ENCODE peak calls at places on chromosomes 2 and 18, in seven cellular contexts. One of them, this sample, is unnamed.

GRCh38 chr2:202034249-202035088 is 814 bp downstream of the FZD7 start:
- DNase-seq in AG09309: no peak
- DNase-seq in astrocyte of the spinal cord: peak
- DNase-seq in fibroblast of lung: peak
- DNase-seq in CD8-positive, alpha-beta T cell: no peak
- DNase-seq in tibial nerve: no peak
- DNase-seq in astrocyte: peak
- DNase-seq in this sample: peak

GRCh38 chr18:58490238-58490637 is 138.7 kb downstream of the ALPK2 start:
- DNase-seq in AG09309: no peak
- DNase-seq in astrocyte of the spinal cord: no peak
- DNase-seq in fibroblast of lung: no peak
- DNase-seq in CD8-positive, alpha-beta T cell: no peak
- DNase-seq in tibial nerve: no peak
- DNase-seq in astrocyte: no peak
- DNase-seq in this sample: no peak

GRCh38 chr18:51211552-51211951 is 14.1 kb upstream of the MEX3C start:
- DNase-seq in AG09309: peak
- DNase-seq in astrocyte of the spinal cord: peak
- DNase-seq in fibroblast of lung: peak
- DNase-seq in CD8-positive, alpha-beta T cell: peak
- DNase-seq in tibial nerve: peak
- DNase-seq in astrocyte: peak
- DNase-seq in this sample: peak

GRCh38 chr2:120522151-120522751 is 176.3 kb downstream of the INHBB start:
- DNase-seq in AG09309: no peak
- DNase-seq in astrocyte of the spinal cord: no peak
- DNase-seq in fibroblast of lung: peak
- DNase-seq in CD8-positive, alpha-beta T cell: no peak
- DNase-seq in tibial nerve: no peak
- DNase-seq in astrocyte: no peak
- DNase-seq in this sample: peak

GRCh38 chr18:13487237-13487636 is 239.1 kb downstream of the FAM210A start:
- DNase-seq in AG09309: no peak
- DNase-seq in astrocyte of the spinal cord: no peak
- DNase-seq in fibroblast of lung: no peak
- DNase-seq in CD8-positive, alpha-beta T cell: no peak
- DNase-seq in tibial nerve: no peak
- DNase-seq in astrocyte: no peak
- DNase-seq in this sample: no peak

GRCh38 chr2:216596986-216597509 is 36.2 kb upstream of the IGFBP2 start:
- DNase-seq in AG09309: peak
- DNase-seq in astrocyte of the spinal cord: no peak
- DNase-seq in fibroblast of lung: no peak
- DNase-seq in CD8-positive, alpha-beta T cell: no peak
- DNase-seq in tibial nerve: no peak
- DNase-seq in astrocyte: peak
- DNase-seq in this sample: no peak

GRCh38 chr18:11785444-11786055 is 65.7 kb upstream of the CHMP1B start:
- DNase-seq in AG09309: no peak
- DNase-seq in astrocyte of the spinal cord: no peak
- DNase-seq in fibroblast of lung: no peak
- DNase-seq in CD8-positive, alpha-beta T cell: no peak
- DNase-seq in tibial nerve: no peak
- DNase-seq in astrocyte: no peak
- DNase-seq in this sample: no peak

GRCh38 chr2:240212425-240213225 is 72.2 kb upstream of the OTOS start:
- DNase-seq in AG09309: no peak
- DNase-seq in astrocyte of the spinal cord: no peak
- DNase-seq in fibroblast of lung: no peak
- DNase-seq in CD8-positive, alpha-beta T cell: no peak
- DNase-seq in tibial nerve: no peak
- DNase-seq in astrocyte: no peak
- DNase-seq in this sample: no peak

GRCh38 chr2:180572346-180572745 is 408.1 kb upstream of the UBE2E3 start:
- DNase-seq in AG09309: no peak
- DNase-seq in astrocyte of the spinal cord: no peak
- DNase-seq in fibroblast of lung: peak
- DNase-seq in CD8-positive, alpha-beta T cell: no peak
- DNase-seq in tibial nerve: no peak
- DNase-seq in astrocyte: no peak
- DNase-seq in this sample: peak

GRCh38 chr2:67479256-67479655 is 82.1 kb downstream of the ETAA1 start:
- DNase-seq in AG09309: no peak
- DNase-seq in astrocyte of the spinal cord: no peak
- DNase-seq in fibroblast of lung: no peak
- DNase-seq in CD8-positive, alpha-beta T cell: no peak
- DNase-seq in tibial nerve: no peak
- DNase-seq in astrocyte: no peak
- DNase-seq in this sample: no peak

GRCh38 chr18:37913051-37913450 is 347.5 kb upstream of the CELF4 start:
- DNase-seq in AG09309: no peak
- DNase-seq in astrocyte of the spinal cord: no peak
- DNase-seq in fibroblast of lung: no peak
- DNase-seq in CD8-positive, alpha-beta T cell: no peak
- DNase-seq in tibial nerve: no peak
- DNase-seq in astrocyte: no peak
- DNase-seq in this sample: no peak

GRCh38 chr18:35376393-35376741 is 770 bp downstream of the ZNF396 start:
- DNase-seq in AG09309: no peak
- DNase-seq in astrocyte of the spinal cord: no peak
- DNase-seq in fibroblast of lung: no peak
- DNase-seq in CD8-positive, alpha-beta T cell: no peak
- DNase-seq in tibial nerve: no peak
- DNase-seq in astrocyte: no peak
- DNase-seq in this sample: no peak

GRCh38 chr2:114699423-114699944 is 257.0 kb downstream of the DPP10 start:
- DNase-seq in AG09309: no peak
- DNase-seq in astrocyte of the spinal cord: no peak
- DNase-seq in fibroblast of lung: no peak
- DNase-seq in CD8-positive, alpha-beta T cell: no peak
- DNase-seq in tibial nerve: no peak
- DNase-seq in astrocyte: no peak
- DNase-seq in this sample: no peak

DNA sequence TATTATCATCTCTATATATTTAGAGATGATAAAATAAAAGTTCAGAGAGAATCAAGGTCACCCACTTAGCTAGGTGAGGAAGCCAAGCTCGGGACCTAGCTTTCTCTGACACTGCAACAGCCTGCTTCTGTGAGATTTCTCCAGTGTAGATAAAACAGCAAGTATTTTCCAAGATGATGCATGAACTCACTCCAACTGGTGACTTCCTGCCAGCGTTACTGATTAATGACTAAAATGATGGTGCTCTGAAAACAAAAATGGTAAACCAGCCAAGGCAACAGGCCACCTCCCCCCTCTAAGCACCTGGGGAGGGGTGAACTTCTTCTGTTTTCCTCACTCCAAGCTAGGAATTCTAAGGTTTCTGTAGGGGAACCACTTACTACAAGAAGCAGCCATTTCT is 510.2 kb upstream of the ID2 start:
- DNase-seq in AG09309: no peak
- DNase-seq in astrocyte of the spinal cord: peak
- DNase-seq in fibroblast of lung: no peak
- DNase-seq in CD8-positive, alpha-beta T cell: no peak
- DNase-seq in tibial nerve: no peak
- DNase-seq in astrocyte: peak
- DNase-seq in this sample: peak
- H3K4me3 ChIP-seq in AG09309: no peak
- H3K4me3 ChIP-seq in astrocyte of the spinal cord: no peak
- H3K4me3 ChIP-seq in fibroblast of lung: no peak
- H3K4me3 ChIP-seq in CD8-positive, alpha-beta T cell: no peak
- H3K4me3 ChIP-seq in tibial nerve: no peak
- H3K4me3 ChIP-seq in astrocyte: no peak
- H3K4me3 ChIP-seq in this sample: no peak

GRCh38 chr2:86675611-86676015 is 44.5 kb upstream of the RMND5A start:
- DNase-seq in AG09309: no peak
- DNase-seq in astrocyte of the spinal cord: no peak
- DNase-seq in fibroblast of lung: no peak
- DNase-seq in CD8-positive, alpha-beta T cell: no peak
- DNase-seq in tibial nerve: no peak
- DNase-seq in astrocyte: no peak
- DNase-seq in this sample: no peak
- TF ChIP-seq CTCF in AG09309: no peak
- TF ChIP-seq CTCF in astrocyte of the spinal cord: no peak
- TF ChIP-seq CTCF in fibroblast of lung: no peak
- TF ChIP-seq CTCF in CD8-positive, alpha-beta T cell: no peak
- TF ChIP-seq CTCF in tibial nerve: no peak
- TF ChIP-seq CTCF in astrocyte: no peak
- TF ChIP-seq CTCF in this sample: no peak

DNA sequence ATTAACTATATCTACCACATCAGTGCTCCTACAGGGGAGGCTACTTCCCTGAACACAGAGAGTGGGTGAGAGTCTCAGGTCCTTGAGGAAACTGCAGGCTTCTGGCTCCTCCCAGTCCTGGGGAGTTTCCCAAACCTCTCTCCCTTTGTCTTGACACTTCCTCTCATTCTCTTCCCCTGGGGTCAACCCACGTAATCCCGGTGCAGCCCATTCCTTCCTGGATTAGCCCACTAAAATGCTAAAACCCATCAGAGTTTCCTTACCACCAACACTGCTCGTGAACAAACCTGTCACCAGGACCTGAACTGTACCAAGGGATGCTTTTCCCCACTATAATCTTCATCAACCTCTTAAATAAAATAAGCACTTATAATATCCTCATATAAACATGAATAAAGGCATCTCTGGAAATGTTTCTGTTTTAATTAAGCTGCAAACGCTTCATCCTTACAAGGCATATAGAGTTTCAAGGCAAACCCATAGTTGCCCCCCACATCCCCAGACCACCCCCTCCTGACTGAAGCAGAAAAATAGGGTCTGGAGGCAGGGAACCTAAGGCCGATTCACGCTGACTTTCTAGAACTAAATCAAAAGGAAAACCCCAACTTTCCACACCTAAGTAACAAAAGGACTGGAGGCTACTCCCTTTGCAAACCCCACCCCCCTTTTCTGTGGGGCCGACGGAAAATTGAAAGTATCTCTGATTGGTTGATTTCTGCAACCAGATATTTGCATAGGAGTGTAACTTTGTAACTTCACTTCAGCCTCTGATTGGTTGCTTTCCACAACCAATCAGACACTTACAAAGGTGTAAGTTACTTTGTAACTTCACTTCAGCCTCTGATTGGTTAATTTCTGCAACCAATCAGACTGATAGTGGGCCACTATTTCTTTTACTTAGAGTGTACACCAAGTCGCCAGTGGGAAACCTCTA is 19.0 kb downstream of the TMSB10 start:
- DNase-seq in AG09309: no peak
- DNase-seq in astrocyte of the spinal cord: peak
- DNase-seq in fibroblast of lung: no peak
- DNase-seq in CD8-positive, alpha-beta T cell: peak
- DNase-seq in tibial nerve: no peak
- DNase-seq in astrocyte: peak
- DNase-seq in this sample: peak
- H3K4me3 ChIP-seq in AG09309: no peak
- H3K4me3 ChIP-seq in astrocyte of the spinal cord: no peak
- H3K4me3 ChIP-seq in fibroblast of lung: no peak
- H3K4me3 ChIP-seq in CD8-positive, alpha-beta T cell: no peak
- H3K4me3 ChIP-seq in tibial nerve: no peak
- H3K4me3 ChIP-seq in astrocyte: no peak
- H3K4me3 ChIP-seq in this sample: peak

DNA sequence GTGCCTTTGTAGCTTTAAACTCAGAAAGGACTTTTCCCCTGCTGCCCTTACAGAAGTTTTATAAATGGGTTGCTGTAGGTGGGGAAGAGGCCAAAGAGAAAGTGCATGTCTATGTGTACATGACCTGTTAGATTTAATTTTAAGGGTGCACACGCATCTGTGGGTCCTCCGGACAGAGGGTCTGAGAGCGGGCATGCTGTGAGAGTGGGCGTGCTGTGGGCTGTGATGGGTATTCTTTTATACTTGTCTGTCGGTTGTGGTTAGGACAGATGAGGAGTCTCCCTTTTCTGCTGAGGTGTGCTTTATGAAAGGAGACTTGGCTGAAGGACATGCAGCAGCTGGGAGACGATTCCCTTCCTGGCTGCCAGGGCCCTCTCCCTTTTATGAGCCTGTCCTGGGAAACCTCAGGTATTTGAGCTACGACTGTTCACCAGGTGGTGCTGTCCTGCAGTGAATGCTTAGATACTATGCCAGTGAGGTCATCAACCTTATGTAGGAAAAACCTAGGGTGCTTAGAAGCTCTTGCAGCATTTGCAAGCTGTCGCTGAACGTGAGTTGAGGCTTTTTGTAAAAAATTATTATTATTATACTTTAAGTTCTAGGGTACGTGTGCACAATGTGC is 67.5 kb downstream of the TANC1 start:
- DNase-seq in AG09309: no peak
- DNase-seq in astrocyte of the spinal cord: peak
- DNase-seq in fibroblast of lung: peak
- DNase-seq in CD8-positive, alpha-beta T cell: no peak
- DNase-seq in tibial nerve: no peak
- DNase-seq in astrocyte: peak
- DNase-seq in this sample: peak
- TF ChIP-seq CTCF in AG09309: peak
- TF ChIP-seq CTCF in astrocyte of the spinal cord: peak
- TF ChIP-seq CTCF in fibroblast of lung: peak
- TF ChIP-seq CTCF in CD8-positive, alpha-beta T cell: no peak
- TF ChIP-seq CTCF in tibial nerve: peak
- TF ChIP-seq CTCF in astrocyte: no peak
- TF ChIP-seq CTCF in this sample: peak

GRCh38 chr2:11669454-11670291 is at the start of gene NTSR2:
- DNase-seq in AG09309: no peak
- DNase-seq in astrocyte of the spinal cord: peak
- DNase-seq in fibroblast of lung: peak
- DNase-seq in CD8-positive, alpha-beta T cell: no peak
- DNase-seq in tibial nerve: no peak
- DNase-seq in astrocyte: peak
- DNase-seq in this sample: peak
- H3K4me3 ChIP-seq in AG09309: no peak
- H3K4me3 ChIP-seq in astrocyte of the spinal cord: no peak
- H3K4me3 ChIP-seq in fibroblast of lung: no peak
- H3K4me3 ChIP-seq in CD8-positive, alpha-beta T cell: no peak
- H3K4me3 ChIP-seq in tibial nerve: no peak
- H3K4me3 ChIP-seq in astrocyte: no peak
- H3K4me3 ChIP-seq in this sample: no peak

DNA sequence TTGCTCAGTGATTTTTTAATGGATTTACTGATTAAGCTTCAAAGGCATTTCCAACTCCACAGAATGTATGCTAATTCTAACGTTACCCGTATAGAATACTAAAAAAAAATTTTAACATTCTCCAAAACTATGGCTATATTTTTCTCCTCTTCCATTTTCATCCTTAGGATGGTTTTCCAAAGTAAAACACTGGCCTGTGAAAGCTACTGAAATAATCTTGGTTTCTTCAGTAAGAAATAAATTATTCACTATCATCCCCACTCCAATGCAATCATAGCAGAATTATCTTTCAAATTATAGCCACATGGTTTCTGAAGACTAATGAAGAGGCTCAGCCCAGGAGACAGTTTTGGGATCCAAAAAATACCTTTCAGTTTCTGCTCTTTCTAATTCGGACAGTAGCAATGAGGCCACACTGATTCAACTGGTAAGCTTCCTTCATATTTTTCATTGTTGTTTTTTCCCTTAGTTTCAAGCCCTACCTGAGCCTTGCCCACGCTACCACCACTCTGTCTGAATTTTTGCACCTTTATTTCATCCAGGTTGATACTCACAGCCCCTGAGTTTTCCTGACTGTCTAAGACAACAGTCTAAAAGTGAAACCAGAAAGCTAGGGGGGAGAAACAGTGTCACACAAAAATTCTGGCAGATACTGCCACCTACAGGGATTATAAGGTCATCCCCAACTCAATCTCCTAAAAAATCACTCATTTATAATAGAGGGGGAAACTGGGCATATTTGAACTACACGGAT is 887.9 kb downstream of the NRXN1 start:
- DNase-seq in AG09309: no peak
- DNase-seq in astrocyte of the spinal cord: peak
- DNase-seq in fibroblast of lung: peak
- DNase-seq in CD8-positive, alpha-beta T cell: no peak
- DNase-seq in tibial nerve: no peak
- DNase-seq in astrocyte: peak
- DNase-seq in this sample: peak
- TF ChIP-seq CTCF in AG09309: peak
- TF ChIP-seq CTCF in astrocyte of the spinal cord: peak
- TF ChIP-seq CTCF in fibroblast of lung: peak
- TF ChIP-seq CTCF in CD8-positive, alpha-beta T cell: no peak
- TF ChIP-seq CTCF in tibial nerve: peak
- TF ChIP-seq CTCF in astrocyte: peak
- TF ChIP-seq CTCF in this sample: peak

This sample was measured in fibroblast of mammary gland.